ENCODE peak calls at places on chromosome 17, in six cellular contexts. E is B cell; X is NCI-H345; B is M059J; G is AG20443; J is stimulated activated naive B cell treated with anti-CD40 and anti-IgM and Interleukin-4, amounts not matched to agents 10 μg/mL and 1 μg/mL and 100 μg/mL, for 72 hours. M is an unnamed sample.

GRCh38 chr17:41511716-41512115 is 6.3 kb upstream of the KRT13 start:
- DNase-seq in E (no peak), X (no peak), B (no peak), G (no peak), J (no peak), M (no peak)

GRCh38 chr17:42378597-42379594 is 9.3 kb downstream of the STAT3 start:
- DNase-seq in E (peak; percentile 26), X (no peak), B (peak; percentile 46), G (peak; percentile 40), J (no peak), M (no peak)

GRCh38 chr17:73015722-73016276 is 76.7 kb downstream of the SLC39A11 start:
- DNase-seq in E (no peak), X (no peak), B (no peak), G (no peak), J (no peak), M (no peak)

GRCh38 chr17:2120550-2121335 is 65.8 kb downstream of the HIC1 start:
- DNase-seq in E (no peak), X (no peak), B (no peak), G (peak; percentile 36), J (no peak), M (no peak)

GRCh38 chr17:16406742-16407674 is 8.4 kb upstream of the TRPV2 start:
- DNase-seq in E (peak; percentile 26), X (peak; percentile 70), B (peak; percentile 34), G (peak; percentile 53), J (no peak), M (peak; percentile 70)

GRCh38 chr17:61536417-61536955 is 54.5 kb downstream of the NACA2 start:
- DNase-seq in E (no peak), X (no peak), B (peak; percentile 16), G (no peak), J (no peak), M (no peak)

GRCh38 chr17:17935321-17936271 is 36.6 kb downstream of the TOM1L2 start:
- DNase-seq in E (no peak), X (no peak), B (peak; percentile 90), G (peak; percentile 94), J (no peak), M (no peak)

GRCh38 chr17:39631403-39631802 is 4.7 kb downstream of the PPP1R1B start:
- DNase-seq in E (no peak), X (no peak), B (no peak), G (no peak), J (no peak), M (no peak)

GRCh38 chr17:72219136-72219823 is 98.5 kb downstream of the SOX9 start:
- DNase-seq in E (no peak), X (no peak), B (peak; percentile 8), G (peak; percentile 21), J (no peak), M (no peak)

GRCh38 chr17:12622726-12623125 is 43.0 kb upstream of the MYOCD start:
- DNase-seq in E (no peak), X (no peak), B (no peak), G (peak; percentile 16), J (no peak), M (no peak)

GRCh38 chr17:45584092-45585036 is 93.8 kb upstream of the PLEKHM1 start:
- DNase-seq in E (peak; percentile 89), X (no peak), B (peak; percentile 80), G (peak; percentile 70), J (peak; percentile 83), M (no peak)

GRCh38 chr17:52212851-52213250 is 54.3 kb upstream of the CA10 start:
- DNase-seq in E (no peak), X (no peak), B (no peak), G (no peak), J (no peak), M (no peak)

GRCh38 chr17:78023042-78023441 is 64.5 kb downstream of the TNRC6C start:
- DNase-seq in E (no peak), X (no peak), B (no peak), G (no peak), J (no peak), M (no peak)

GRCh38 chr17:9024497-9024896 is 3.2 kb downstream of the NTN1 start:
- DNase-seq in E (no peak), X (no peak), B (no peak), G (no peak), J (no peak), M (no peak)

M was measured in NCI-H146.